ENCODE peak calls at places on chromosomes 7 and 10, in seven cellular contexts. O is CD4-positive, alpha-beta T cell; D is OCI-LY7; H is A549; N is psoas muscle; L is transverse colon; R is RWPE1. E is an unnamed sample.
A peak's percentile ranks its signal among the peaks of the same experiment; 100 is the strongest.

GRCh38 chr7:115600196-115600595 is 430.4 kb downstream of the TFEC start:
- DNase-seq in O (no peak), D (no peak), H (no peak), N (no peak), L (no peak), R (no peak), E (no peak)

GRCh38 chr10:61284222-61284890 is 168.8 kb downstream of the TMEM26 start:
- DNase-seq in O (no peak), D (peak; percentile 56), H (peak; percentile 15), N (no peak), L (no peak), R (peak; percentile 15), E (no peak)

GRCh38 chr10:24153537-24153936 is 55.4 kb upstream of the KIAA1217 start:
- DNase-seq in O (no peak), D (no peak), H (no peak), N (no peak), L (no peak), R (no peak), E (no peak)

GRCh38 chr7:1460757-1461639 is 1.7 kb upstream of the MICALL2 start:
- DNase-seq in O (no peak), D (no peak), H (peak; percentile 44), N (peak; percentile 70), L (peak; percentile 81), R (no peak), E (no peak)

GRCh38 chr10:63703740-63704345 is 182.6 kb downstream of the REEP3 start:
- DNase-seq in O (no peak), D (no peak), H (no peak), N (no peak), L (no peak), R (no peak), E (no peak)

GRCh38 chr10:120477723-120478270 is 20.8 kb downstream of the PLPP4 start:
- DNase-seq in O (no peak), D (no peak), H (no peak), N (no peak), L (no peak), R (no peak), E (no peak)

GRCh38 chr10:7438196-7438986 is 27.6 kb upstream of the SFMBT2 start:
- DNase-seq in O (no peak), D (no peak), H (no peak), N (no peak), L (no peak), R (no peak), E (no peak)

GRCh38 chr7:67593807-67594206 is 597.2 kb downstream of the TYW1 start:
- DNase-seq in O (no peak), D (no peak), H (no peak), N (no peak), L (no peak), R (no peak), E (no peak)

DNA sequence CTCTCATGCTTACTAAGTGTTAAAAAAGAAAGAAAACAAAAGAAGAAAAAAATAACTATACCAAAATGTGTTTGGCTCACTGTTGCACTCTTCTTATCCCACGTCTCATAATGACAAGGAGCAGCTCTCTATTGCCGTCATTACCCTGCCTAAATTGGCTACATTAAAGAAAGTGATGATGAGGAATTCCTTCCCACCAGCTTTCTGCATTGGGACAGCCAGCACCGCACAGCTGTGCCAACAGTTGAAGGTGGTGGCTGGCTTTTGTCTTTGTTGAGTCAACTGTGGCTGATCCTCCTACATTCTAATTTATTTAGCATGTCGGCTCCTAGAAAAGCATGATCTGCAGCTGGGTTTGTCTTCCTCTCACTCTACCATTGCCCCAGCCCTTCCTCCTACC is 751.8 kb downstream of the KCNMA1 start:
- DNase-seq in O (no peak), D (no peak), H (no peak), N (no peak), L (no peak), R (no peak), E (no peak)
- H3K27ac ChIP-seq in O (no peak overlapping the region), D (no peak overlapping the region), H (no peak overlapping the region), N (no peak overlapping the region), L (no peak overlapping the region), R (no peak overlapping the region), E (no peak overlapping the region)

GRCh38 chr10:18409599-18410397 is 241.6 kb downstream of the NSUN6 start:
- DNase-seq in O (no peak), D (no peak), H (no peak), N (no peak), L (no peak), R (no peak), E (no peak)

GRCh38 chr10:18404530-18404929 is 246.9 kb downstream of the NSUN6 start:
- DNase-seq in O (no peak), D (no peak), H (no peak), N (no peak), L (no peak), R (no peak), E (no peak)

GRCh38 chr10:18401416-18402195 is 249.8 kb downstream of the NSUN6 start:
- DNase-seq in O (no peak), D (no peak), H (no peak), N (no peak), L (no peak), R (no peak), E (no peak)

GRCh38 chr10:18402766-18403346 is 248.5 kb downstream of the NSUN6 start:
- DNase-seq in O (no peak), D (no peak), H (no peak), N (no peak), L (no peak), R (no peak), E (no peak)

GRCh38 chr10:18406136-18406535 is 245.3 kb downstream of the NSUN6 start:
- DNase-seq in O (no peak), D (no peak), H (no peak), N (no peak), L (no peak), R (no peak), E (no peak)
- TF ChIP-seq CTCF in O (no peak), D (no peak), H (no peak), N (no peak), L (no peak), R (no peak), E (no peak)

GRCh38 chr7:100372694-100373093 is 593 bp upstream of the PILRA start:
- DNase-seq in O (no peak), D (no peak), H (no peak), N (no peak), L (no peak), R (no peak), E (no peak)
- H3K27ac ChIP-seq in O (no peak overlapping the region), D (peak overlapping the region; percentile 22), H (peak overlapping the region; percentile 70), N (peak overlapping the region; percentile 9), L (peak overlapping the region; percentile 29), R (peak overlapping the region; percentile 33), E (no peak overlapping the region)

GRCh38 chr10:132036887-132037675 is 28.7 kb upstream of the JAKMIP3 start:
- DNase-seq in O (no peak), D (no peak), H (peak; percentile 57), N (no peak), L (no peak), R (no peak), E (no peak)
- TF ChIP-seq CTCF in O (no peak), D (no peak), H (peak; percentile 45), N (no peak), L (no peak), R (no peak), E (no peak)